ENCODE peak calls at places on chromosome 13, in six cellular contexts. One of them, this sample, is unnamed.

GRCh38 chr13:40706439-40706838 is 40.0 kb upstream of the FOXO1 start:
- DNase-seq in nephron progenitor cell: no peak
- DNase-seq in H9: no peak
- DNase-seq in HFFc6: no peak
- DNase-seq in brain microvascular endothelial cell: no peak
- DNase-seq in upper lobe of right lung: no peak
- DNase-seq in this sample: no peak

GRCh38 chr13:67619987-67620386 is 389.9 kb upstream of the PCDH9 start:
- DNase-seq in nephron progenitor cell: no peak
- DNase-seq in H9: no peak
- DNase-seq in HFFc6: no peak
- DNase-seq in brain microvascular endothelial cell: peak; percentile 42
- DNase-seq in upper lobe of right lung: no peak
- DNase-seq in this sample: no peak

GRCh38 chr13:30725331-30726085 is 9.8 kb upstream of the ALOX5AP start:
- DNase-seq in nephron progenitor cell: no peak
- DNase-seq in H9: no peak
- DNase-seq in HFFc6: no peak
- DNase-seq in brain microvascular endothelial cell: peak; percentile 19
- DNase-seq in upper lobe of right lung: no peak
- DNase-seq in this sample: no peak

GRCh38 chr13:30615851-30616311 is 1.8 kb upstream of the USPL1 start:
- DNase-seq in nephron progenitor cell: no peak
- DNase-seq in H9: no peak
- DNase-seq in HFFc6: no peak
- DNase-seq in brain microvascular endothelial cell: no peak
- DNase-seq in upper lobe of right lung: no peak
- DNase-seq in this sample: peak; percentile 18

GRCh38 chr13:85241045-85241444 is 558.2 kb downstream of the SLITRK6 start:
- DNase-seq in nephron progenitor cell: no peak
- DNase-seq in H9: no peak
- DNase-seq in HFFc6: peak; percentile 5
- DNase-seq in brain microvascular endothelial cell: peak; percentile 40
- DNase-seq in upper lobe of right lung: no peak
- DNase-seq in this sample: no peak

GRCh38 chr13:109647046-109647445 is 139.3 kb downstream of the IRS2 start:
- DNase-seq in nephron progenitor cell: no peak
- DNase-seq in H9: no peak
- DNase-seq in HFFc6: no peak
- DNase-seq in brain microvascular endothelial cell: peak; percentile 86
- DNase-seq in upper lobe of right lung: no peak
- DNase-seq in this sample: no peak

GRCh38 chr13:109741966-109742365 is 44.4 kb downstream of the IRS2 start:
- DNase-seq in nephron progenitor cell: no peak
- DNase-seq in H9: no peak
- DNase-seq in HFFc6: no peak
- DNase-seq in brain microvascular endothelial cell: no peak
- DNase-seq in upper lobe of right lung: no peak
- DNase-seq in this sample: no peak

GRCh38 chr13:27696731-27697130 is 75.0 kb downstream of the POLR1D start:
- DNase-seq in nephron progenitor cell: no peak
- DNase-seq in H9: no peak
- DNase-seq in HFFc6: no peak
- DNase-seq in brain microvascular endothelial cell: no peak
- DNase-seq in upper lobe of right lung: no peak
- DNase-seq in this sample: no peak

GRCh38 chr13:94481966-94482365 is 2.5 kb upstream of the DCT start:
- DNase-seq in nephron progenitor cell: no peak
- DNase-seq in H9: no peak
- DNase-seq in HFFc6: peak; percentile 49
- DNase-seq in brain microvascular endothelial cell: peak; percentile 57
- DNase-seq in upper lobe of right lung: no peak
- DNase-seq in this sample: no peak

GRCh38 chr13:95535243-95535642 is 17.3 kb upstream of the CLDN10 start:
- DNase-seq in nephron progenitor cell: no peak
- DNase-seq in H9: no peak
- DNase-seq in HFFc6: peak; percentile 43
- DNase-seq in brain microvascular endothelial cell: peak; percentile 88
- DNase-seq in upper lobe of right lung: no peak
- DNase-seq in this sample: no peak

GRCh38 chr13:98448642-98448928 is 128.3 kb downstream of the STK24 start:
- DNase-seq in nephron progenitor cell: no peak
- DNase-seq in H9: no peak
- DNase-seq in HFFc6: no peak
- DNase-seq in brain microvascular endothelial cell: no peak
- DNase-seq in upper lobe of right lung: no peak
- DNase-seq in this sample: no peak
- TF ChIP-seq CTCF in nephron progenitor cell: no peak
- TF ChIP-seq CTCF in H9: no peak
- TF ChIP-seq CTCF in HFFc6: peak; percentile 3
- TF ChIP-seq CTCF in brain microvascular endothelial cell: no peak
- TF ChIP-seq CTCF in upper lobe of right lung: no peak
- TF ChIP-seq CTCF in this sample: no peak

GRCh38 chr13:48078251-48078656 is 16.6 kb downstream of the MED4 start:
- DNase-seq in nephron progenitor cell: no peak
- DNase-seq in H9: no peak
- DNase-seq in HFFc6: no peak
- DNase-seq in brain microvascular endothelial cell: no peak
- DNase-seq in upper lobe of right lung: no peak
- DNase-seq in this sample: peak; percentile 44
- TF ChIP-seq CTCF in nephron progenitor cell: no peak
- TF ChIP-seq CTCF in H9: peak; percentile 46
- TF ChIP-seq CTCF in HFFc6: no peak
- TF ChIP-seq CTCF in brain microvascular endothelial cell: no peak
- TF ChIP-seq CTCF in upper lobe of right lung: peak; percentile 18
- TF ChIP-seq CTCF in this sample: no peak

GRCh38 chr13:108346376-108346775 is 76.9 kb downstream of the TNFSF13B start:
- DNase-seq in nephron progenitor cell: no peak
- DNase-seq in H9: peak; percentile 31
- DNase-seq in HFFc6: no peak
- DNase-seq in brain microvascular endothelial cell: no peak
- DNase-seq in upper lobe of right lung: no peak
- DNase-seq in this sample: no peak

GRCh38 chr13:108345016-108345415 is 75.5 kb downstream of the TNFSF13B start:
- DNase-seq in nephron progenitor cell: no peak
- DNase-seq in H9: peak; percentile 55
- DNase-seq in HFFc6: no peak
- DNase-seq in brain microvascular endothelial cell: no peak
- DNase-seq in upper lobe of right lung: no peak
- DNase-seq in this sample: no peak

DNA sequence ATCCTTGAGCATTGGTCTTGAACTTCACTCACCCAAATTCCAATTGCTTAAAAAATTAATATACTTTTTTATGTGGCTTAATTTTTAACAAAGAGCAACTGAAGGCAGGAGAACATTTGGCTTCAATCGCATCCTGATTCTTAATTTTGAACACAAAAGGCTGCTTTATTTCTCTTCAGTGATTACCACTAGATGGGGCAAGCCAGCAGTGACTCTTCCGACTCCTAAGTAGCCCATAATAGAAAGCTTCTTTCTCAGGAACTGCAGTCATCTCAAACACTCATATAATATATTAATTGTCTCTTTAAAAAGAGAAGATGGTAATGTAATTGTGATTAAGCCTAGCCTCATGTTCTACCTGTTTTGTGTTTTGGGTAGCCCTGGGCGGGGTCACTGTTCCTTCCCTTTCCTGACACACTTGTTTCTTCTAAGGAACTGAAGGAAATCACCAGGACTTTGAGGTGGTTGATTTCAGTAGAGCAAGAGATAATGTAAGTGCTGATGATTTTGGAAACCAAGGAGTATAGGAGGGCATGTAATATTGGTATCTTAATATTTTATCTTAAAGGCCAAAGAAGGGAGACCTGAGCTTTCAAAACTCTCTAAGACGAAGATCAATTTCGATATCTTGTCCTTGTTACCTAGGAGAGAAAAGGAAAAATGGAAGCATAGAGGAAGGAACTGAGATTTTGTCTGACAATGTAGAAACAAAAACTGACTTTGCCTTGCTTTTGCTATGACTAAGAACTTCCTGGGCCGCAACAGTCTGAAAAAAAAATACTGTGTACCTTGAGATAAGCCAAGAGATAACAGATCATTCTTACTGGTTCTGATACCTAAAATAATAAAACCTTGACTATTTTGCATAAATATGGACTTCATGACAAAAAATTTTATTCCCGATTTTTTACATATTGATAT is 73.1 kb downstream of the TNFSF13B start:
- DNase-seq in nephron progenitor cell: no peak
- DNase-seq in H9: no peak
- DNase-seq in HFFc6: peak; percentile 18
- DNase-seq in brain microvascular endothelial cell: peak; percentile 22
- DNase-seq in upper lobe of right lung: no peak
- DNase-seq in this sample: peak; percentile 16
- TF ChIP-seq CTCF in nephron progenitor cell: peak; percentile 62
- TF ChIP-seq CTCF in H9: peak; percentile 78
- TF ChIP-seq CTCF in HFFc6: peak; percentile 74
- TF ChIP-seq CTCF in brain microvascular endothelial cell: peak; percentile 78
- TF ChIP-seq CTCF in upper lobe of right lung: peak; percentile 58
- TF ChIP-seq CTCF in this sample: no peak

GRCh38 chr13:49869514-49869913 is 66.6 kb downstream of the SPRYD7 start:
- DNase-seq in nephron progenitor cell: no peak
- DNase-seq in H9: peak; percentile 67
- DNase-seq in HFFc6: peak; percentile 18
- DNase-seq in brain microvascular endothelial cell: peak; percentile 40
- DNase-seq in upper lobe of right lung: no peak
- DNase-seq in this sample: no peak
- TF ChIP-seq CTCF in nephron progenitor cell: peak; percentile 43
- TF ChIP-seq CTCF in H9: peak; percentile 73
- TF ChIP-seq CTCF in HFFc6: peak; percentile 62
- TF ChIP-seq CTCF in brain microvascular endothelial cell: peak; percentile 75
- TF ChIP-seq CTCF in upper lobe of right lung: peak; percentile 29
- TF ChIP-seq CTCF in this sample: peak; percentile 15

DNA sequence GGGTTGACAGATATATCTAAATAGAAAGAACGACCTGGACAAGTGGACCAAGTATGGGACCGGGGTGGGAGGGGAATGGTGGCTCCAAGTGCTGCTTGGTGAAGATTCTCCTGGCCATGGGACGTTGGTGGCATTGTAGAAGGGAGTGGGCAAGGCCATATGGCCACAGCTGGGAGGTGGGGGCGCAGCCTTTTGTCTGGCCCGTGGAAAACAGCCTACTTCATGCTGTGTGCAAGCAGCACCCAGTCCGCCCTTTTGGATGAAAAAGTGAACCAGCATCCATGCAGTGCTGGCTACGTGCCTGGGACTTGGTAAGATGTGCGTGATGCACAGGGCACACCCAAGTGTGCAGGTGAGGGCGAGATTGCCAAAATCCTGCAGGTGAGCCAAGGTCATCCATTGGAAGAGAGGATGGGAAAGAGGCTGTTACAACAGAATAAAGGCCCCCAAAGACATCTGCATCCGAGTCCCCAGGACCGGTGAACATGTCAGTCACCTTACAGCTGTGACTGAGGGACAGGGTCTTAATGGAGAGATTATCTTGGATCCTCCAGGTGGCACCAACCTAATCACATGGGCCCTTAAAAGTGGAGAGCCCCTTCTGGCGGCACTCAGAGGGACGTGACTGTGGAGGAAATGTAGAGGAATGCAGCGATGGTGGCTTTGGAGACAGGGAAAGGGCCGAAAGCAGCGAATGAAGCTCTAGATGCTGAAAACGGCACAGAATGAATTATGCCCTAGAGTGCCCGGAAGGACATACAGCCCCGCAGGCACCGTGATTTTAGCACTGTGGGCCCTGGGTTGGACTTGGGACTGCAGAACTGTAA is 40.8 kb downstream of the TEX29 start:
- DNase-seq in nephron progenitor cell: no peak
- DNase-seq in H9: no peak
- DNase-seq in HFFc6: no peak
- DNase-seq in brain microvascular endothelial cell: no peak
- DNase-seq in upper lobe of right lung: no peak
- DNase-seq in this sample: no peak
- TF ChIP-seq CTCF in nephron progenitor cell: no peak
- TF ChIP-seq CTCF in H9: no peak
- TF ChIP-seq CTCF in HFFc6: no peak
- TF ChIP-seq CTCF in brain microvascular endothelial cell: no peak
- TF ChIP-seq CTCF in upper lobe of right lung: no peak
- TF ChIP-seq CTCF in this sample: no peak

DNA sequence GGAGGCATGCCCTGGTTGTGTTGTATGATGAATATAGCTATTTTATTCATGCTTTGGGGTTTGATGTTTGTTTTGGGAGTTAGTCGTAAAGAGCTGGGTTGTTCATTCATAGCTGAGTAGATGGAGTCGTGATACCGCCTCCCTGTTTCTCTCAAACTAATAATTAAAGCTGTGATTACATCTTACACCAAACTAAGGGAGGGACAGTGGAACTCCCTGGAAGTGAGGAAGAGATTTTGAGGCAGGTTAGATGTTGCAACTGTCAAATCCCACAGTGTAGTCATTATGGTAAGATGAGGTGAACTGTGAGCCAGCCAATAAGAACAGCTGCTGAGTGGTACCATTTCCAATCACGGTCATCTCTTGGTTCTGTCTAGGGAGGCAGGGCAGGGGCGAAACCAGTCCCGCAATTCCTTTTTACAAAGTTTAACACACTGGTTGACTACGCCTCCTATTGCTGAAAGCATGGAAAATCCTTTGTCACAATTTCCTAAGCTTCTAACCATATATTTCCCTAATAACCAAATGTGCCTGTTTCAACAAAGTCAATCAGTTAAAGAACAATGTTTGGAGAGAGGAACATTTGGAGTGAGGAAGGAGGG is 207.6 kb upstream of the SERP2 start:
- DNase-seq in nephron progenitor cell: no peak
- DNase-seq in H9: peak; percentile 37
- DNase-seq in HFFc6: no peak
- DNase-seq in brain microvascular endothelial cell: no peak
- DNase-seq in upper lobe of right lung: no peak
- DNase-seq in this sample: no peak
- TF ChIP-seq CTCF in nephron progenitor cell: no peak
- TF ChIP-seq CTCF in H9: peak; percentile 50
- TF ChIP-seq CTCF in HFFc6: no peak
- TF ChIP-seq CTCF in brain microvascular endothelial cell: no peak
- TF ChIP-seq CTCF in upper lobe of right lung: no peak
- TF ChIP-seq CTCF in this sample: no peak

GRCh38 chr13:102091231-102091630 is 310.6 kb downstream of the FGF14 start:
- DNase-seq in nephron progenitor cell: no peak
- DNase-seq in H9: peak; percentile 89
- DNase-seq in HFFc6: no peak
- DNase-seq in brain microvascular endothelial cell: peak; percentile 7
- DNase-seq in upper lobe of right lung: no peak
- DNase-seq in this sample: no peak
- TF ChIP-seq CTCF in nephron progenitor cell: no peak
- TF ChIP-seq CTCF in H9: peak; percentile 75
- TF ChIP-seq CTCF in HFFc6: no peak
- TF ChIP-seq CTCF in brain microvascular endothelial cell: peak; percentile 50
- TF ChIP-seq CTCF in upper lobe of right lung: no peak
- TF ChIP-seq CTCF in this sample: no peak